ENCODE peak calls at places on chromosomes 11 and 22, in five cellular contexts. Q is cardiac fibroblast, V is MCF 10A, B is fibroblast of the aortic adventitia, S is AG09319. A is an unnamed sample.

GRCh38 chr11:69920500-69921428 is 101.5 kb upstream of the FGF3 start:
- DNase-seq in Q (no peak), V (no peak), B (no peak), S (no peak), A (no peak)

GRCh38 chr11:99585606-99586005 is 564.9 kb downstream of the CNTN5 start:
- DNase-seq in Q (no peak), V (no peak), B (no peak), S (no peak), A (no peak)

GRCh38 chr11:46381836-46382643 is 571 bp downstream of the MDK start:
- DNase-seq in Q (peak), V (no peak), B (no peak), S (no peak), A (peak)

GRCh38 chr22:24333301-24333700 is 62.7 kb downstream of the SPECC1L start:
- DNase-seq in Q (peak), V (no peak), B (peak), S (no peak), A (no peak)

GRCh38 chr11:59765068-59765770 is 10.0 kb downstream of the STX3 start:
- DNase-seq in Q (no peak), V (no peak), B (no peak), S (no peak), A (no peak)

GRCh38 chr11:70713988-70714665 is 315.8 kb downstream of the CTTN start:
- DNase-seq in Q (no peak), V (no peak), B (no peak), S (no peak), A (no peak)

GRCh38 chr11:114131366-114131963 is 72.0 kb downstream of the ZBTB16 start:
- DNase-seq in Q (no peak), V (no peak), B (no peak), S (no peak), A (no peak)

GRCh38 chr22:23549198-23549595 is 30.9 kb downstream of the IGLL1 start:
- DNase-seq in Q (no peak), V (no peak), B (no peak), S (no peak), A (peak)

GRCh38 chr11:69166186-69167115 is 10.7 kb downstream of the SMIM38 start:
- DNase-seq in Q (peak), V (peak), B (peak), S (peak), A (peak)

GRCh38 chr11:4186464-4187054 is 92.0 kb downstream of the RRM1 start:
- DNase-seq in Q (no peak), V (no peak), B (no peak), S (no peak), A (no peak)

GRCh38 chr11:27211370-27212127 is 151.5 kb downstream of the CCDC34 start:
- DNase-seq in Q (no peak), V (peak), B (no peak), S (no peak), A (no peak)
- TF ChIP-seq CTCF in Q (peak), V (peak), B (peak), S (peak), A (peak)

GRCh38 chr11:2778630-2779498 is 79.1 kb upstream of the KCNQ1OT1 start:
- DNase-seq in Q (peak), V (peak), B (peak), S (peak), A (peak)
- TF ChIP-seq CTCF in Q (no peak), V (peak), B (no peak), S (no peak), A (no peak)

GRCh38 chr22:30178180-30179126 is 68.1 kb downstream of the LIF start:
- DNase-seq in Q (no peak), V (peak), B (peak), S (no peak), A (no peak)
- TF ChIP-seq CTCF in Q (no peak), V (no peak), B (no peak), S (no peak), A (no peak)

GRCh38 chr11:127474735-127475134 is 474.2 kb upstream of the KIRREL3 start:
- DNase-seq in Q (no peak), V (no peak), B (no peak), S (no peak), A (no peak)

GRCh38 chr11:127470485-127470884 is 469.9 kb upstream of the KIRREL3 start:
- DNase-seq in Q (no peak), V (peak), B (no peak), S (no peak), A (no peak)

GRCh38 chr11:127471662-127472061 is 471.1 kb upstream of the KIRREL3 start:
- DNase-seq in Q (no peak), V (no peak), B (no peak), S (no peak), A (no peak)
- TF ChIP-seq CTCF in Q (no peak), V (no peak), B (no peak), S (no peak), A (peak)

GRCh38 chr11:27720277-27720830 is 20.1 kb upstream of the BDNF start:
- DNase-seq in Q (peak), V (peak), B (peak), S (no peak), A (peak)
- TF ChIP-seq CTCF in Q (peak), V (no peak), B (peak), S (peak), A (no peak)